ENCODE peak calls at places on chromosomes 2 and 18, in ten cellular contexts. O, S, L, P, Q, X, G, R, I and D are unnamed samples.

GRCh38 chr2:53442783-53443182 is 324.8 kb upstream of the CHAC2 start:
- DNase-seq in I (no peak), G (no peak), L (no peak), P (no peak), R (no peak), Q (peak), X (no peak), O (peak), S (no peak), D (no peak)

GRCh38 chr2:37471994-37472393 is 127.6 kb downstream of the QPCT start:
- DNase-seq in P (no peak), O (no peak), I (no peak), X (no peak), L (no peak), G (no peak), Q (no peak), R (no peak), S (no peak), D (peak)

GRCh38 chr2:240903191-240904060 is 2.7 kb upstream of the CROCC2 start:
- DNase-seq in L (no peak), G (no peak), Q (no peak), I (peak), X (no peak), O (no peak), R (no peak), P (no peak), S (no peak), D (no peak)

GRCh38 chr18:8799593-8799992 is 94.2 kb downstream of the MTCL1 start:
- DNase-seq in I (no peak), Q (no peak), S (no peak), G (no peak), L (no peak), R (no peak), P (no peak), O (no peak), X (peak), D (peak)

GRCh38 chr2:174784316-174784715 is 20.0 kb upstream of the CHRNA1 start:
- DNase-seq in I (no peak), L (no peak), O (no peak), X (no peak), Q (peak), G (no peak), P (no peak), S (no peak), R (no peak), D (no peak)

GRCh38 chr2:12712871-12713270 is 3.9 kb upstream of the TRIB2 start:
- DNase-seq in P (no peak), G (peak), S (no peak), O (no peak), L (no peak), I (no peak), X (no peak), Q (no peak), R (no peak), D (no peak)

GRCh38 chr2:9212661-9213411 is 6.2 kb downstream of the ASAP2 start:
- DNase-seq in P (no peak), L (no peak), S (no peak), X (no peak), I (no peak), O (no peak), G (no peak), Q (no peak), R (no peak), D (no peak)

GRCh38 chr2:128270306-128271185 is 48.1 kb downstream of the HS6ST1 start:
- DNase-seq in S (no peak), Q (no peak), O (no peak), I (no peak), G (no peak), R (no peak), L (no peak), P (no peak), X (peak), D (no peak)

GRCh38 chr18:24404591-24404990 is 7.0 kb upstream of the OSBPL1A start:
- DNase-seq in R (no peak), I (no peak), Q (no peak), P (no peak), G (no peak), L (no peak), O (no peak), X (no peak), S (no peak), D (no peak)

GRCh38 chr2:159265171-159265576 is 21.3 kb downstream of the WDSUB1 start:
- DNase-seq in I (no peak), Q (no peak), L (no peak), G (no peak), P (no peak), R (no peak), X (no peak), O (no peak), S (no peak), D (no peak)

GRCh38 chr2:128315829-128316776 is 2.6 kb downstream of the HS6ST1 start:
- DNase-seq in G (no peak), L (no peak), I (peak), S (peak), O (no peak), P (no peak), R (no peak), X (peak), Q (no peak), D (no peak)

GRCh38 chr2:138504546-138505239 is 3.1 kb downstream of the SPOPL start:
- DNase-seq in O (no peak), X (no peak), L (no peak), S (peak), G (no peak), Q (no peak), I (no peak), P (no peak), R (no peak), D (no peak)

GRCh38 chr2:28420717-28421116 is 28.1 kb downstream of the FOSL2 start:
- DNase-seq in I (no peak), O (no peak), Q (no peak), X (no peak), G (no peak), R (no peak), S (no peak), L (no peak), P (no peak), D (no peak)

GRCh38 chr18:34970106-34970505 is 71.1 kb upstream of the MAPRE2 start:
- DNase-seq in L (no peak), R (no peak), I (no peak), O (no peak), Q (no peak), X (no peak), G (peak), P (no peak), S (no peak), D (no peak)

GRCh38 chr2:19378939-19379338 is 20.5 kb upstream of the OSR1 start:
- DNase-seq in L (no peak), X (no peak), Q (no peak), R (no peak), P (no peak), G (no peak), O (no peak), I (no peak), S (no peak), D (no peak)

GRCh38 chr2:172672999-172673726 is 62.5 kb upstream of the RAPGEF4 start:
- DNase-seq in O (peak), I (no peak), Q (no peak), P (no peak), S (no peak), G (no peak), R (no peak), X (no peak), L (no peak), D (no peak)

GRCh38 chr2:232339121-232340081 is 39.1 kb upstream of the ALPP start:
- DNase-seq in Q (no peak), I (peak), O (no peak), P (no peak), L (no peak), R (no peak), G (no peak), X (no peak), S (no peak), D (no peak)

GRCh38 chr2:65790676-65790935 is 358.2 kb upstream of the SPRED2 start:
- DNase-seq in R (no peak), X (no peak), G (no peak), O (no peak), Q (no peak), P (no peak), S (no peak), L (no peak), I (no peak), D (no peak)

GRCh38 chr2:115833196-115833595 is 1390.8 kb downstream of the DPP10 start:
- DNase-seq in S (no peak), G (no peak), Q (no peak), P (no peak), O (no peak), R (no peak), I (no peak), L (no peak), X (no peak), D (no peak)

GRCh38 chr18:58453167-58453804 is 175.6 kb downstream of the ALPK2 start:
- DNase-seq in R (no peak), P (no peak), G (no peak), O (no peak), S (no peak), Q (no peak), I (no peak), L (no peak), X (no peak), D (no peak)

GRCh38 chr2:189466656-189467055 is 25.4 kb downstream of the WDR75 start:
- DNase-seq in R (peak), Q (peak), P (peak), G (peak), L (no peak), S (peak), I (no peak), O (peak), X (no peak), D (no peak)